ENCODE peak calls at places on chromosomes 6 and 20, in five cellular contexts. W is upper lobe of right lung, F is neuronal stem cell, A is right lobe of liver, U is GM23248. T is an unnamed sample.

GRCh38 chr6:13696226-13696625 is 15.4 kb downstream of the RANBP9 start:
- DNase-seq in W (no peak), F (no peak), A (no peak), U (peak), T (no peak)

GRCh38 chr6:20402181-20403079 is 751 bp downstream of the E2F3 start:
- DNase-seq in W (peak), F (peak), A (peak), U (peak), T (no peak)

GRCh38 chr6:136326038-136326561 is 36.5 kb upstream of the BCLAF1 start:
- DNase-seq in W (no peak), F (no peak), A (no peak), U (peak), T (no peak)

GRCh38 chr6:89611666-89612065 is 26.9 kb downstream of the LYRM2 start:
- DNase-seq in W (no peak), F (no peak), A (no peak), U (peak), T (no peak)

GRCh38 chr6:170057961-170058877 is 232.7 kb downstream of the DLL1 start:
- DNase-seq in W (peak), F (no peak), A (peak), U (no peak), T (no peak)

GRCh38 chr20:45400346-45401031 is 7.6 kb upstream of the DBNDD2 start:
- DNase-seq in W (no peak), F (no peak), A (no peak), U (no peak), T (no peak)

GRCh38 chr20:1310506-1311190 is 18.3 kb downstream of the SDCBP2 start:
- DNase-seq in W (no peak), F (no peak), A (no peak), U (no peak), T (no peak)

GRCh38 chr20:64242797-64243475 is 12.6 kb upstream of the PCMTD2 start:
- DNase-seq in W (no peak), F (no peak), A (peak), U (no peak), T (no peak)

GRCh38 chr6:43219119-43219518 is 10.2 kb downstream of the DNPH1 start:
- DNase-seq in W (no peak), F (no peak), A (no peak), U (no peak), T (no peak)

GRCh38 chr20:24497851-24498250 is 28.4 kb downstream of the SYNDIG1 start:
- DNase-seq in W (no peak), F (no peak), A (no peak), U (no peak), T (no peak)

GRCh38 chr6:90973158-90973557 is 386.3 kb upstream of the MAP3K7 start:
- DNase-seq in W (no peak), F (no peak), A (no peak), U (no peak), T (no peak)

GRCh38 chr6:68575765-68576439 is 59.2 kb upstream of the ADGRB3 start:
- DNase-seq in W (peak), F (no peak), A (no peak), U (no peak), T (peak)

GRCh38 chr6:3566812-3567211 is 110.0 kb upstream of the SLC22A23 start:
- DNase-seq in W (no peak), F (no peak), A (no peak), U (peak), T (no peak)

GRCh38 chr6:152636675-152637421 is at the start of gene SYNE1:
- DNase-seq in W (peak), F (peak), A (peak), U (peak), T (no peak)

GRCh38 chr6:23089981-23090380 is 520.6 kb downstream of the HDGFL1 start:
- DNase-seq in W (no peak), F (no peak), A (no peak), U (no peak), T (no peak)

GRCh38 chr6:108133594-108134179 is 32.1 kb upstream of the NR2E1 start:
- DNase-seq in W (peak), F (peak), A (peak), U (peak), T (no peak)

GRCh38 chr6:133241088-133241900 is at the start of gene EYA4:
- DNase-seq in W (peak), F (peak), A (no peak), U (peak), T (peak)

GRCh38 chr6:124524821-124525220 is 437.4 kb upstream of the RNF217 start:
- DNase-seq in W (no peak), F (peak), A (no peak), U (no peak), T (no peak)

GRCh38 chr6:28769626-28770402 is 154.0 kb downstream of the TRIM27 start:
- DNase-seq in W (no peak), F (no peak), A (no peak), U (peak), T (no peak)

GRCh38 chr6:116329156-116329555 is 41.6 kb upstream of the DSE start:
- DNase-seq in W (no peak), F (no peak), A (no peak), U (no peak), T (no peak)

GRCh38 chr6:152338335-152339125 is 298.6 kb downstream of the SYNE1 start:
- DNase-seq in W (no peak), F (peak), A (peak), U (peak), T (peak)

GRCh38 chr6:166946125-166946524 is 10.2 kb downstream of the RNASET2 start:
- DNase-seq in W (no peak), F (no peak), A (no peak), U (no peak), T (no peak)

DNA sequence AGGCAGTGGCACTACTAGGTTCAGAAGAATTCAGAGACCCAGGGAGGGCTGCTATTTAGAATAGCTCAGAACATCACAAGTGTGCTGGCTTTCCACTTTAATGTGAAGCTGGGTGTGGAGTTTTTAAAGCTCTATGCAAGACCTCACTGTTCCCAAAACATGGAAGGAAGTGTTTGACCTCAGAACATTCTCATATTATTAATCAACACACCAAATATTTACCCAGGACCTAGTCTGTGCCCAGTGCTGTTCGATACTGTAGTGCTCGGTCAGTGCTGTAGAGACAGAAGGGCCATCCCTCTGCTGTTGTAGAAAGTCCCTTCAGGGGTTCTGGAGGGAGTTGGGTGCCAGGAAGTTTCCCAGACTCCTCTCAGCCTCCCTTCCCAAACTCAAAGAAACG is 248.9 kb downstream of the HIVEP2 start:
- DNase-seq in W (no peak), F (no peak), A (no peak), U (peak), T (no peak)
- H3K27ac ChIP-seq in W (no peak), F (no peak), A (no peak), U (no peak), T (no peak)

DNA sequence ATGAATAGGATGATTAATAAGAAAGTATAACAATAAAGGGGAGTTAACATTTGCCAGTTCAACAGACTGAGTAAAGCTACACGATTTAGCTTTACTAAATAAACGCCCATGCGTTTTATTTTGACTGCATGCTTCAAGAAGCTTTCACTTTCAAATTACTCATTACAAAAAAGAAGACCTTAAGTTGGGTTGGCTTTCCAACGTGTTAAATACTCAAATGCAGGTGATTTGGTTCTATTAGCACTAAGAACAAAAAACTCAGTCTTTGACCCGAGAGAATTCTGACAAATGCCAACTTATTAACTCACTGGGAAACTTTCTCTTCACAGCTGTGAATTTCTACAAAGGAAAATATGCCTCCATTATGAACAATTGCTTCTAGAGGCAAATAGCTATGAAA is 24.8 kb downstream of the RNF146 start:
- DNase-seq in W (no peak), F (no peak), A (no peak), U (no peak), T (no peak)
- H3K4me3 ChIP-seq in W (no peak), F (no peak), A (no peak), U (no peak), T (no peak)

DNA sequence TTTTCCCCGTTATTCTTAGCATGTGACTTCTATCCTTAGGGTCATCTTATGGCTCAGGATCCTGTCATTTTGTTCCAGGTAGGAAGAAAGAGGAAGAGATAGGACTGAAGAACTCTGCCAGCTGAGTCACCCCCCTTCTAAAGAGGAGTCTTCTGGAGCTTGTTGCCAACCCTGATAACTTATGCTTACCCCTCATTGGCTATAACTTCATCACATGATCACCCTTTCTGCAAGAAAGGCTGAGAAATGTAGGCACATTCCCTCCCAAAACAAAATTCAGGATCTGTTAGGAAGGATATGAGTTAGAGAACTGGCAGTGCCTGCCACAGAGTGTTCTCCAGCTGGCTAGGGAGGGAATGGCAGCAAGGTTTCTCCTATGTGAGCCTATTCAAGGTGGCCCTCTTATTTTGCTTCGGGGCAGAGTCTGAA is 35.6 kb downstream of the ARFGEF2 start:
- DNase-seq in W (no peak), F (no peak), A (no peak), U (no peak), T (no peak)
- H3K27ac ChIP-seq in W (no peak), F (no peak), A (no peak), U (no peak), T (no peak)

GRCh38 chr20:37903317-37904007 is 535 bp downstream of the VSTM2L start:
- DNase-seq in W (no peak), F (no peak), A (no peak), U (peak), T (no peak)

GRCh38 chr20:37901667-37902503 is 1.0 kb upstream of the VSTM2L start:
- DNase-seq in W (no peak), F (no peak), A (peak), U (peak), T (no peak)

GRCh38 chr20:37904008-37904675 is 1.2 kb downstream of the VSTM2L start:
- DNase-seq in W (no peak), F (no peak), A (no peak), U (no peak), T (no peak)

GRCh38 chr20:37901280-37901666 is 1.7 kb upstream of the VSTM2L start:
- DNase-seq in W (no peak), F (no peak), A (no peak), U (peak), T (no peak)

GRCh38 chr20:37902504-37903313 is at the start of gene VSTM2L:
- DNase-seq in W (peak), F (no peak), A (no peak), U (peak), T (no peak)
- H3K4me3 ChIP-seq in W (peak), F (peak), A (peak), U (peak), T (peak)

T was measured in dorsolateral prefrontal cortex.